ENCODE peak calls at places on chromosome 18, in nine cellular contexts. T is PC-3, G is choroid plexus epithelial cell, S is BJ, I is left lung, A is brain microvascular endothelial cell, Q is pancreas, C is hepatocyte, Z is astrocyte of the cerebellum. P is an unnamed sample.

GRCh38 chr18:48695671-48696070 is 156.8 kb downstream of the CTIF start:
- DNase-seq in Q (no peak), S (no peak), T (no peak), Z (no peak), A (no peak), C (no peak), G (no peak), I (no peak), P (no peak)

GRCh38 chr18:11658989-11659388 is 30.1 kb upstream of the GNAL start:
- DNase-seq in A (no peak), T (peak), S (no peak), G (no peak), Q (no peak), C (peak), Z (no peak), I (peak), P (no peak)

GRCh38 chr18:51029378-51029693 is 677 bp upstream of the SMAD4 start:
- DNase-seq in T (peak), C (no peak), Q (no peak), Z (no peak), I (no peak), S (no peak), A (no peak), G (no peak), P (no peak)

GRCh38 chr18:31445908-31446307 is 1.6 kb upstream of the DSG3 start:
- DNase-seq in I (no peak), S (no peak), C (no peak), Q (no peak), Z (no peak), A (no peak), G (no peak), T (no peak), P (no peak)

GRCh38 chr18:24731981-24732380 is 271.5 kb downstream of the HRH4 start:
- DNase-seq in C (no peak), I (no peak), S (no peak), Z (no peak), T (peak), G (no peak), Q (no peak), A (no peak), P (peak)

GRCh38 chr18:47929681-47930085 is 776 bp downstream of the SMAD2 start:
- DNase-seq in Q (no peak), C (peak), S (no peak), T (peak), A (peak), G (peak), I (no peak), Z (no peak), P (peak)

GRCh38 chr18:4510709-4511108 is 55.6 kb upstream of the DLGAP1 start:
- DNase-seq in T (no peak), S (no peak), G (peak), Q (no peak), I (no peak), C (peak), A (no peak), Z (no peak), P (peak)

GRCh38 chr18:45437399-45437798 is 177.9 kb upstream of the SLC14A2 start:
- DNase-seq in T (no peak), I (no peak), A (no peak), Q (no peak), G (no peak), Z (no peak), S (no peak), C (no peak), P (no peak)

GRCh38 chr18:79763407-79763806 is 34.3 kb upstream of the KCNG2 start:
- DNase-seq in G (no peak), A (no peak), Z (no peak), I (no peak), S (no peak), T (no peak), Q (no peak), C (no peak), P (no peak)

GRCh38 chr18:11666176-11666575 is 22.9 kb upstream of the GNAL start:
- DNase-seq in C (no peak), S (no peak), Z (no peak), T (no peak), G (no peak), I (no peak), Q (no peak), A (no peak), P (no peak)

GRCh38 chr18:30359521-30359920 is 683.0 kb downstream of the DSC3 start:
- DNase-seq in A (no peak), I (no peak), Z (no peak), T (peak), S (no peak), Q (no peak), G (no peak), C (no peak), P (no peak)

GRCh38 chr18:49849331-49850217 is 36.2 kb upstream of the ACAA2 start:
- DNase-seq in T (peak), Z (peak), A (peak), G (peak), C (peak), I (peak), S (peak), Q (no peak), P (peak)

GRCh38 chr18:2872095-2872494 is 25.3 kb downstream of the EMILIN2 start:
- DNase-seq in T (no peak), I (no peak), G (no peak), Q (no peak), A (no peak), C (no peak), S (no peak), Z (no peak), P (no peak)

GRCh38 chr18:29078272-29078671 is 901.3 kb upstream of the CDH2 start:
- DNase-seq in A (no peak), T (no peak), G (no peak), Z (no peak), S (no peak), I (no peak), Q (no peak), C (peak), P (no peak)

GRCh38 chr18:5500158-5500939 is 43.4 kb downstream of the EPB41L3 start:
- DNase-seq in I (no peak), Q (no peak), G (no peak), T (no peak), C (no peak), S (no peak), Z (no peak), A (no peak), P (no peak)

GRCh38 chr18:76747676-76748075 is 74.7 kb upstream of the ZNF236 start:
- DNase-seq in C (no peak), G (no peak), Q (no peak), I (no peak), Z (no peak), T (no peak), S (no peak), A (no peak), P (no peak)

GRCh38 chr18:63421514-63421913 is 762 bp downstream of the VPS4B start:
- DNase-seq in C (no peak), Q (no peak), S (no peak), Z (no peak), I (no peak), A (no peak), T (no peak), G (peak), P (no peak)

GRCh38 chr18:32469190-32469611 is 1.5 kb downstream of the GAREM1 start:
- DNase-seq in Q (peak), S (no peak), T (peak), G (peak), C (peak), Z (no peak), A (peak), I (no peak), P (peak)
- TF ChIP-seq CTCF in Q (peak), S (no peak), T (peak), G (peak), C (peak), Z (peak), A (peak), I (peak), P (peak)

GRCh38 chr18:73136134-73136533 is 268.3 kb upstream of the NETO1 start:
- DNase-seq in G (peak), A (no peak), Q (no peak), I (no peak), C (peak), S (no peak), T (peak), Z (no peak), P (peak)
- H3K4me3 ChIP-seq in G (no peak), A (no peak), Q (no peak), I (no peak), C (no peak), S (no peak), T (no peak), Z (no peak), P (no peak)

DNA sequence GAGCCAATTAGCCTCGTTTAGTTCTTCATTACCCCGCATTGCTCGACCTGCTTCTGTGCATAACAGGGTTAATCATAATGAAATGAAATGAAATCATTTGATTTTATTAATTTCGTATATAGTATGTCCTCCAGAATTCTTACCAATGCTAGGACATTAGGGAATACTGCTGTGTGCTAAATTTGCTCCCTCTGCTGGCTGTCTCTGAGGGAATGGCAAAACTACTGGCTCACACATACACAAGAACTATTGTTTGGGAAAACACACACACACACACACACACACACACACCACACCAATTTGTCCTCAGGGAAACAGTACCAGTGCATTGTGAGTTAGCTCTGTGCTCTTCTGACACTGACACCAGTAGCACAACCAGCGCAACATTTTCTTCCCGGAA is 273.3 kb upstream of the TCF4 start:
- DNase-seq in A (peak), S (no peak), Q (no peak), Z (no peak), T (peak), I (no peak), G (peak), C (peak), P (peak)
- TF ChIP-seq CTCF in A (peak), S (peak), Q (no peak), Z (peak), T (peak), I (no peak), G (peak), C (peak), P (peak)

DNA sequence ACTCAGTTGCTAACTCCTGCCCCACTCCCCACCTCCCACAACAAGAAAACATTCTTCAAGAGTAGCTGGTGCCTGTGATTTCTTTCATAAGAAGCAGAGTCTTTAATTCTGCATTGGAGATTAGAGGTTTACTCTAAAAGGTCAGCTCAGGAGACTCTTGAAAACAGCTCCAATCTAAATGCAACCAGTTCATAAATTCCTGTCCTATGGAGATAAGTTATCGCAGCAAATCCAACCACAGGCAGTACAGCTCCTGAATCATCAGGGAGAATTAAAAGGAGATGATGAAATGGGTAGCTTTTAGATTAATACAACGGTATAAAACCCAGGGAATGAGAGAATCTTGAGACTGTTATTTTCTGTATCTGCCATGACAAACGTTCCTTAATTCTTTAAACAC is 130.7 kb downstream of the SOCS6 start:
- DNase-seq in G (peak), Z (no peak), C (peak), A (peak), T (no peak), Q (no peak), S (peak), I (no peak), P (peak)
- H3K4me3 ChIP-seq in G (no peak), Z (no peak), C (no peak), A (no peak), T (no peak), Q (no peak), S (no peak), I (no peak), P (no peak)

GRCh38 chr18:32893915-32894314 is 121.1 kb upstream of the KLHL14 start:
- DNase-seq in Z (no peak), T (peak), S (no peak), G (peak), C (no peak), A (no peak), I (no peak), Q (no peak), P (peak)
- TF ChIP-seq CTCF in Z (peak), T (peak), S (no peak), G (peak), C (no peak), A (peak), I (no peak), Q (no peak), P (peak)

GRCh38 chr18:62287753-62288668 is 37.1 kb upstream of the TNFRSF11A start:
- DNase-seq in A (no peak), C (peak), G (no peak), S (no peak), Q (no peak), Z (no peak), T (no peak), I (no peak), P (no peak)
- H3K4me3 ChIP-seq in A (no peak), C (no peak), G (no peak), S (no peak), Q (no peak), Z (no peak), T (no peak), I (no peak), P (no peak)

DNA sequence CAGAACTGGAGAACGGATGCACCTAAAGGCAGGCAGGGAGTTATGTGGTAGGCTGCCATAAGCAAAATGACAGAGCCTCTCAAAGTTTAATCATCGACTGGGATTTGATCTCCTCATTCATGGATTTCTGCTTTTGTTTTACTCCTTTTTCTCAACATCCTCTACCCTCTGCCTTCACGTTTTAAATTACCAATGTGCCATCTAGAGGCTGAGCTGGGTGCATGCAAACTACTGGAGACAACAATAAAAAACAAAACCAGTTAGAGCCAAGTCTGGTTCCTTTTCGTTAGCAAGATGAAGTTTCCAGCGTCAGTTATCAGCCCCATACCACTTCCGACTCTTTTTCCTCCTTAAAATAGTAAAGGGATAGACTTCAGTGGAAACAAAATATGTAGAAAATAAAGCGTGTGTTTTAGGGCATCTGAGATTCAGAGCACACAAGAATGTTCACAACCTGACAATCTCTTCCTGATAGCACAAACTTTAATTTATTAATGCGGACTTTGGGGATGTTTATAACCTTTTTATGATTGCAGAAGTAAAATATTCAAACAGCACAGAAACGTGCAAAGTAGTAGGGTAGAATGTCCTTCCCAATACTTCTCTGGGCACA is 117.0 kb downstream of the LAMA1 start:
- DNase-seq in Q (no peak), A (peak), S (no peak), G (peak), T (peak), C (peak), I (no peak), Z (no peak), P (peak)
- TF ChIP-seq CTCF in Q (peak), A (peak), S (peak), G (peak), T (peak), C (peak), I (peak), Z (peak), P (peak)

DNA sequence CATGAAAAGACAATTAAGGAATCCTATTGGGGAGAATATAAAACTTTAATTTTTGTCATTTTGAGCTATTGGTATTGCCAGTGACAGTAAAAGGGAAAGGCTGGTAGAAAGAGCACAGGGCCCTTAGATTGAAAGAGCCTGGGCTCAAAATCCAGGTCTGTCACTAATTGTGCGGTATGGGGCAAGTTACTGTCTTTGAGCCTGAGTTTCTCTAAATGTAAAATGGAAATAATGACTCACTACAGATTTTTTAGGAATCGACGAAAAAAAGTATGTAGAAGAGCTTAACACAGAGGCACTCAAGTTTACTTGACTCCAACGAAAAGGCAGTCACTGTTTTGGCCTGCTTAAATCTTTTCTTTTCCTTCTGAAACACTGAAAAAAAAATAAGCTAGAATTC is 7.0 kb downstream of the NDUFV2 start:
- DNase-seq in A (no peak), Q (no peak), S (no peak), G (peak), I (no peak), C (no peak), T (no peak), Z (no peak), P (peak)
- H3K4me3 ChIP-seq in A (no peak), Q (no peak), S (no peak), G (no peak), I (no peak), C (no peak), T (no peak), Z (no peak), P (no peak)

DNA sequence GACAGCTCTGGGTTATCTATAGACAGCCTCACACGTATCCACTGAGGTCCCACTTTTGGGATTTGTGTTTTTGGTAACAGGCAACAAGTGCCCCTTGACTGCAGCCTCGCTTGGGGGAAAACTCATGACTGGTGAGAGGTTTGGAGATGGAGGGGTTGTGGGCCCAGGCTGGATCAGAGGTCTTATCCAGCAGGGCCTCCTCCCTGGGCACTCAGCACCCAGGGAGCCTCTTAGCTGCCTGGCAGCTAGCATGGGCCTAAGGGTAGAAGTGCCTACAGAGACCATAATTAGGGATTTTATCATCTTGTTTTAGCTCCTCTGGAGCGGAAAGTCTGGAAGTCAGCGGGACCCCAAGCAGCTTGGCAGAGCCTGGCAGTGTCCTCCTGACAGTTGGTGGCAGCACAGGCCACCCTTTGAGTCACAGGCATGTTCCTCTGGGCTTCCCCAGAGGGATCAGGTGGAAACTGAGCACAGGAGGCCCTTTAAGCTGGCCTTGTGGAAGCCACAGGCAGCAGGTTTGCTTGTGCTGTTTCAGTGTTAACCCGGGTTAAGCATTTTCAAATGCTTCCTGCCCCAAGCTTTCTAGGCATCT is 143.1 kb downstream of the KCTD1 start:
- DNase-seq in Z (no peak), T (peak), A (peak), Q (no peak), S (no peak), G (peak), C (peak), I (peak), P (peak)
- TF ChIP-seq CTCF in Z (peak), T (peak), A (peak), Q (peak), S (peak), G (peak), C (peak), I (no peak), P (peak)